ENCODE peak calls at places on chromosomes 7 and 10, in four cellular contexts. S, Z, A and U are unnamed samples.

GRCh38 chr7:391411-391951 is 101.5 kb downstream of the FOXL3 start:
- DNase-seq in S (no peak), Z (no peak), A (no peak), U (no peak)

GRCh38 chr7:128409435-128410091 is at the start of gene IMPDH1:
- DNase-seq in S (peak), Z (peak), A (peak), U (no peak)

GRCh38 chr10:20971901-20972300 is 74.8 kb upstream of the NEBL start:
- DNase-seq in S (no peak), Z (no peak), A (no peak), U (no peak)

GRCh38 chr10:93369588-93370164 is 112.5 kb downstream of the MYOF start:
- DNase-seq in S (no peak), Z (no peak), A (no peak), U (no peak)

GRCh38 chr7:26683277-26683676 is 181.1 kb downstream of the SKAP2 start:
- DNase-seq in S (no peak), Z (no peak), A (no peak), U (no peak)

GRCh38 chr10:71076473-71077142 is 135.8 kb upstream of the UNC5B start:
- DNase-seq in S (no peak), Z (no peak), A (no peak), U (no peak)

GRCh38 chr10:18666810-18667209 is 7.6 kb downstream of the ARL5B start:
- DNase-seq in S (no peak), Z (no peak), A (no peak), U (no peak)

GRCh38 chr7:92404170-92404614 is 43.1 kb upstream of the GATAD1 start:
- DNase-seq in S (no peak), Z (no peak), A (peak), U (no peak)